ENCODE peak calls at places on chromosome 5, in eight cellular contexts. One of them, this sample, is unnamed.

GRCh38 chr5:150190987-150191386 is 1.1 kb downstream of the SLC6A7 start:
- DNase-seq in GM23338: no peak
- DNase-seq in activated T-helper 1 cell treated with Interleukin-2 at 50 U/mL for 16 hours: no peak
- DNase-seq in MCF 10A: no peak
- DNase-seq in H54: no peak
- DNase-seq in GM12892: no peak
- DNase-seq in activated effector memory CD4-positive, alpha-beta T cell treated with Interleukin-2 at 50 U/mL for 16 hours: no peak
- DNase-seq in stimulated activated CD4-positive, alpha-beta T cell treated with anti-CD3 and anti-CD28 coated beads, Interleukin-4, amount 100 ng/mL, for 1 hour: no peak
- DNase-seq in this sample: no peak

GRCh38 chr5:84403773-84404172 is 19.1 kb upstream of the EDIL3 start:
- DNase-seq in GM23338: no peak
- DNase-seq in activated T-helper 1 cell treated with Interleukin-2 at 50 U/mL for 16 hours: no peak
- DNase-seq in MCF 10A: peak; percentile 26
- DNase-seq in H54: peak; percentile 50
- DNase-seq in GM12892: no peak
- DNase-seq in activated effector memory CD4-positive, alpha-beta T cell treated with Interleukin-2 at 50 U/mL for 16 hours: no peak
- DNase-seq in stimulated activated CD4-positive, alpha-beta T cell treated with anti-CD3 and anti-CD28 coated beads, Interleukin-4, amount 100 ng/mL, for 1 hour: no peak
- DNase-seq in this sample: peak; percentile 53

GRCh38 chr5:95954716-95955115 is 6.9 kb downstream of the ELL2 start:
- DNase-seq in GM23338: no peak
- DNase-seq in activated T-helper 1 cell treated with Interleukin-2 at 50 U/mL for 16 hours: no peak
- DNase-seq in MCF 10A: no peak
- DNase-seq in H54: no peak
- DNase-seq in GM12892: no peak
- DNase-seq in activated effector memory CD4-positive, alpha-beta T cell treated with Interleukin-2 at 50 U/mL for 16 hours: no peak
- DNase-seq in stimulated activated CD4-positive, alpha-beta T cell treated with anti-CD3 and anti-CD28 coated beads, Interleukin-4, amount 100 ng/mL, for 1 hour: no peak
- DNase-seq in this sample: no peak

GRCh38 chr5:4994994-4995393 is 145.1 kb upstream of the ADAMTS16 start:
- DNase-seq in GM23338: no peak
- DNase-seq in activated T-helper 1 cell treated with Interleukin-2 at 50 U/mL for 16 hours: no peak
- DNase-seq in MCF 10A: peak; percentile 77
- DNase-seq in H54: no peak
- DNase-seq in GM12892: no peak
- DNase-seq in activated effector memory CD4-positive, alpha-beta T cell treated with Interleukin-2 at 50 U/mL for 16 hours: no peak
- DNase-seq in stimulated activated CD4-positive, alpha-beta T cell treated with anti-CD3 and anti-CD28 coated beads, Interleukin-4, amount 100 ng/mL, for 1 hour: no peak
- DNase-seq in this sample: no peak

GRCh38 chr5:170573660-170574059 is 69.8 kb downstream of the KCNIP1 start:
- DNase-seq in GM23338: no peak
- DNase-seq in activated T-helper 1 cell treated with Interleukin-2 at 50 U/mL for 16 hours: no peak
- DNase-seq in MCF 10A: no peak
- DNase-seq in H54: no peak
- DNase-seq in GM12892: no peak
- DNase-seq in activated effector memory CD4-positive, alpha-beta T cell treated with Interleukin-2 at 50 U/mL for 16 hours: no peak
- DNase-seq in stimulated activated CD4-positive, alpha-beta T cell treated with anti-CD3 and anti-CD28 coated beads, Interleukin-4, amount 100 ng/mL, for 1 hour: no peak
- DNase-seq in this sample: no peak

GRCh38 chr5:79840085-79840990 is 150.7 kb downstream of the CMYA5 start:
- DNase-seq in GM23338: no peak
- DNase-seq in activated T-helper 1 cell treated with Interleukin-2 at 50 U/mL for 16 hours: no peak
- DNase-seq in MCF 10A: no peak
- DNase-seq in H54: no peak
- DNase-seq in GM12892: no peak
- DNase-seq in activated effector memory CD4-positive, alpha-beta T cell treated with Interleukin-2 at 50 U/mL for 16 hours: no peak
- DNase-seq in stimulated activated CD4-positive, alpha-beta T cell treated with anti-CD3 and anti-CD28 coated beads, Interleukin-4, amount 100 ng/mL, for 1 hour: no peak
- DNase-seq in this sample: no peak

GRCh38 chr5:143177263-143177994 is 226.1 kb downstream of the NR3C1 start:
- DNase-seq in GM23338: no peak
- DNase-seq in activated T-helper 1 cell treated with Interleukin-2 at 50 U/mL for 16 hours: no peak
- DNase-seq in MCF 10A: peak; percentile 99
- DNase-seq in H54: peak; percentile 67
- DNase-seq in GM12892: no peak
- DNase-seq in activated effector memory CD4-positive, alpha-beta T cell treated with Interleukin-2 at 50 U/mL for 16 hours: no peak
- DNase-seq in stimulated activated CD4-positive, alpha-beta T cell treated with anti-CD3 and anti-CD28 coated beads, Interleukin-4, amount 100 ng/mL, for 1 hour: no peak
- DNase-seq in this sample: peak; percentile 94

GRCh38 chr5:90933298-90933697 is 374.7 kb downstream of the ADGRV1 start:
- DNase-seq in GM23338: no peak
- DNase-seq in activated T-helper 1 cell treated with Interleukin-2 at 50 U/mL for 16 hours: no peak
- DNase-seq in MCF 10A: no peak
- DNase-seq in H54: no peak
- DNase-seq in GM12892: no peak
- DNase-seq in activated effector memory CD4-positive, alpha-beta T cell treated with Interleukin-2 at 50 U/mL for 16 hours: no peak
- DNase-seq in stimulated activated CD4-positive, alpha-beta T cell treated with anti-CD3 and anti-CD28 coated beads, Interleukin-4, amount 100 ng/mL, for 1 hour: no peak
- DNase-seq in this sample: no peak

GRCh38 chr5:167602077-167602476 is 689.4 kb upstream of the WWC1 start:
- DNase-seq in GM23338: peak; percentile 21
- DNase-seq in activated T-helper 1 cell treated with Interleukin-2 at 50 U/mL for 16 hours: no peak
- DNase-seq in MCF 10A: no peak
- DNase-seq in H54: no peak
- DNase-seq in GM12892: no peak
- DNase-seq in activated effector memory CD4-positive, alpha-beta T cell treated with Interleukin-2 at 50 U/mL for 16 hours: no peak
- DNase-seq in stimulated activated CD4-positive, alpha-beta T cell treated with anti-CD3 and anti-CD28 coated beads, Interleukin-4, amount 100 ng/mL, for 1 hour: no peak
- DNase-seq in this sample: no peak

This sample was measured in SJSA1.